ENCODE peak calls at places on chromosomes 6 and 20, in five cellular contexts. Q, Z, V, S and N are unnamed samples.

GRCh38 chr6:12395898-12396297 is 105.7 kb downstream of the EDN1 start:
- DNase-seq in V (peak), Q (peak), S (no peak), Z (no peak), N (no peak)

GRCh38 chr6:133062077-133062476 is 179.1 kb upstream of the EYA4 start:
- DNase-seq in Q (peak), Z (peak), V (peak), S (no peak), N (no peak)

GRCh38 chr6:34273242-34273805 is 24.5 kb upstream of the SMIM29 start:
- DNase-seq in Q (no peak), V (peak), S (no peak), Z (no peak), N (peak)

GRCh38 chr6:44076366-44077200 is 50.7 kb downstream of the MRPL14 start:
- DNase-seq in Z (no peak), Q (no peak), S (no peak), V (no peak), N (no peak)

GRCh38 chr20:36359668-36360406 is 53.7 kb downstream of the DLGAP4 start:
- DNase-seq in V (no peak), Q (no peak), S (no peak), Z (no peak), N (no peak)

GRCh38 chr6:145809211-145809610 is 5.4 kb downstream of the FBXO30 start:
- DNase-seq in S (no peak), Z (no peak), V (peak), Q (no peak), N (no peak)

GRCh38 chr6:834190-834589 is 141.3 kb upstream of the EXOC2 start:
- DNase-seq in Z (no peak), V (no peak), S (no peak), Q (no peak), N (no peak)

GRCh38 chr6:107320126-107320525 is 139.2 kb downstream of the PDSS2 start:
- DNase-seq in Q (peak), V (no peak), S (peak), Z (no peak), N (no peak)

GRCh38 chr20:11919046-11919445 is 1.4 kb downstream of the BTBD3 start:
- DNase-seq in S (no peak), V (peak), Q (no peak), Z (no peak), N (no peak)

GRCh38 chr6:28896505-28897392 is 27.0 kb downstream of the TRIM27 start:
- DNase-seq in S (no peak), Q (peak), Z (peak), V (peak), N (peak)

GRCh38 chr6:73519943-73520687 is 717 bp downstream of the EEF1A1 start:
- DNase-seq in V (peak), Q (peak), Z (peak), S (peak), N (peak)

GRCh38 chr20:33443512-33444239 is at the start of gene SNTA1:
- DNase-seq in Q (peak), V (peak), Z (peak), S (peak), N (peak)

GRCh38 chr6:84681693-84682326 is 82.6 kb downstream of the TBX18 start:
- DNase-seq in V (no peak), Q (no peak), S (no peak), Z (no peak), N (no peak)

GRCh38 chr20:33803921-33804337 is 7.2 kb upstream of the CHMP4B start:
- DNase-seq in S (peak), Q (peak), V (peak), Z (peak), N (peak)

GRCh38 chr6:134425521-134426316 is 107.8 kb upstream of the SGK1 start:
- DNase-seq in Q (no peak), Z (peak), V (no peak), S (no peak), N (peak)

GRCh38 chr20:50186151-50186885 is 4.3 kb upstream of the CEBPB start:
- DNase-seq in Q (peak), Z (peak), V (peak), S (no peak), N (peak)

GRCh38 chr20:55160022-55160421 is 684.6 kb downstream of the DOK5 start:
- DNase-seq in Z (peak), V (no peak), Q (no peak), S (no peak), N (peak)

GRCh38 chr6:73131706-73132105 is 93.6 kb downstream of the KHDC1L start:
- DNase-seq in Z (peak), S (no peak), Q (peak), V (no peak), N (no peak)

GRCh38 chr20:53639128-53639527 is 45.5 kb upstream of the ZNF217 start:
- DNase-seq in V (no peak), Q (no peak), Z (no peak), S (no peak), N (no peak)